ENCODE peak calls at places on chromosomes 11 and 22, in ten cellular contexts. S is NAMALWA; I is NCI-H1417; W is stimulated activated CD4-positive, alpha-beta T cell treated with anti-CD3 and anti-CD28 coated beads, Interleukin-1b, Interleukin-23, amount 100 ng/mL, for 1 hour; H is cerebellar cortex; L is naive thymus-derived CD8-positive, alpha-beta T cell; O is SJSA1; X is hepatocyte; J is activated CD4-positive, alpha-beta T cell treated with anti-CD3 and anti-CD28 coated beads for 24 hours; K is PC-3. R is an unnamed sample.

GRCh38 chr11:112156153-112156552 is 7.7 kb downstream of the IL18 start:
- DNase-seq in J (no peak), K (no peak), X (no peak), L (no peak), S (no peak), O (no peak), W (no peak), H (no peak), I (no peak), R (no peak)

GRCh38 chr22:48270731-48271130 is 1508.3 kb downstream of the TBC1D22A start:
- DNase-seq in H (no peak), X (no peak), S (no peak), K (no peak), O (no peak), W (no peak), L (no peak), J (no peak), I (no peak), R (no peak)

GRCh38 chr11:7511405-7511804 is 2.4 kb upstream of the PPFIBP2 start:
- DNase-seq in K (no peak), J (no peak), S (peak), O (no peak), X (peak), I (no peak), L (no peak), W (no peak), H (no peak), R (peak)

GRCh38 chr11:86579406-86579731 is 93.0 kb downstream of the ME3 start:
- DNase-seq in H (no peak), K (no peak), O (no peak), W (no peak), L (no peak), X (no peak), J (no peak), S (no peak), I (no peak), R (peak)

GRCh38 chr11:41784513-41785335 is 325.3 kb upstream of the LRRC4C start:
- DNase-seq in K (peak), O (no peak), H (no peak), I (peak), W (no peak), X (peak), L (no peak), J (no peak), S (no peak), R (no peak)

GRCh38 chr22:29003975-29004646 is 57.5 kb downstream of the C22orf31 start:
- DNase-seq in O (no peak), K (peak), I (peak), W (no peak), H (no peak), J (no peak), S (no peak), X (no peak), L (no peak), R (no peak)

GRCh38 chr11:80487952-80488351 is 1047.1 kb upstream of the TENM4 start:
- DNase-seq in L (no peak), I (no peak), K (no peak), O (no peak), J (no peak), W (no peak), H (no peak), S (no peak), X (no peak), R (no peak)

GRCh38 chr22:27204280-27204679 is 546.9 kb downstream of the MIAT start:
- DNase-seq in H (no peak), J (no peak), K (no peak), X (no peak), O (no peak), L (no peak), I (no peak), W (no peak), S (no peak), R (no peak)

GRCh38 chr11:45884596-45885185 is 760 bp upstream of the MAPK8IP1 start:
- DNase-seq in J (no peak), X (no peak), O (no peak), K (no peak), S (no peak), H (no peak), I (no peak), W (no peak), L (peak), R (no peak)

GRCh38 chr11:110479445-110480101 is 49.8 kb downstream of the FDX1 start:
- DNase-seq in X (peak), H (no peak), L (no peak), W (no peak), O (no peak), J (no peak), S (peak), K (no peak), I (peak), R (peak)

GRCh38 chr11:45025716-45026492 is 75.2 kb upstream of the TP53I11 start:
- DNase-seq in W (no peak), L (no peak), H (no peak), O (no peak), I (no peak), S (peak), X (no peak), K (no peak), J (no peak), R (peak)

GRCh38 chr11:10394229-10395100 is 60.6 kb upstream of the AMPD3 start:
- DNase-seq in J (no peak), W (no peak), S (no peak), I (no peak), X (peak), L (no peak), H (no peak), K (peak), O (no peak), R (no peak)

GRCh38 chr22:47784991-47785390 is 1022.5 kb downstream of the TBC1D22A start:
- DNase-seq in L (no peak), H (no peak), K (no peak), O (no peak), I (no peak), S (no peak), W (no peak), X (no peak), J (no peak), R (no peak)

GRCh38 chr11:47183969-47184368 is 2.3 kb downstream of the PACSIN3 start:
- DNase-seq in L (no peak), W (no peak), J (no peak), O (no peak), H (no peak), X (no peak), K (no peak), I (no peak), S (no peak), R (no peak)

GRCh38 chr11:64233913-64234839 is at the start of gene VEGFB:
- DNase-seq in I (peak), L (peak), K (peak), S (peak), H (no peak), X (peak), W (no peak), J (peak), O (peak), R (peak)

GRCh38 chr22:23391022-23391421 is 189.1 kb downstream of the IGLL1 start:
- DNase-seq in X (no peak), H (no peak), J (no peak), L (no peak), O (no peak), W (no peak), S (no peak), I (no peak), K (no peak), R (no peak)

GRCh38 chr11:88414981-88415391 is 77.5 kb upstream of the CTSC start:
- DNase-seq in L (no peak), K (peak), S (no peak), X (no peak), W (no peak), I (peak), H (no peak), J (no peak), O (no peak), R (peak)

GRCh38 chr22:34475886-34476285 is 555.6 kb upstream of the LARGE1 start:
- DNase-seq in H (no peak), O (no peak), L (no peak), K (no peak), W (no peak), I (no peak), J (no peak), S (no peak), X (no peak), R (no peak)

GRCh38 chr11:125350206-125351044 is 145.6 kb downstream of the FEZ1 start:
- DNase-seq in S (no peak), K (no peak), H (no peak), X (no peak), O (no peak), I (no peak), J (no peak), W (no peak), L (peak), R (no peak)

GRCh38 chr11:31649129-31649528 is 139.6 kb downstream of the ELP4 start:
- DNase-seq in K (no peak), L (no peak), O (no peak), S (no peak), X (no peak), W (no peak), H (peak), J (no peak), I (no peak), R (no peak)

GRCh38 chr11:17496406-17496805 is 19.8 kb upstream of the ABCC8 start:
- DNase-seq in S (no peak), O (peak), K (no peak), J (no peak), H (peak), L (no peak), W (no peak), X (no peak), I (no peak), R (peak)

GRCh38 chr11:67374571-67375276 is 1.3 kb upstream of the CLCF1 start:
- DNase-seq in W (no peak), I (no peak), K (peak), J (no peak), H (no peak), S (no peak), X (no peak), O (peak), L (no peak), R (no peak)

GRCh38 chr11:415640-416041 is 842 bp upstream of the SIGIRR start:
- DNase-seq in L (no peak), S (no peak), J (no peak), K (no peak), H (no peak), W (no peak), I (no peak), O (no peak), X (no peak), R (peak)

GRCh38 chr11:84899740-84900139 is 727.4 kb downstream of the DLG2 start:
- DNase-seq in X (no peak), I (no peak), J (no peak), K (peak), O (no peak), L (no peak), S (peak), H (peak), W (no peak), R (no peak)

GRCh38 chr11:59767212-59767611 is 12.0 kb downstream of the STX3 start:
- DNase-seq in S (no peak), W (no peak), I (no peak), J (no peak), L (no peak), O (no peak), X (peak), H (no peak), K (no peak), R (no peak)

GRCh38 chr22:17795661-17796548 is 21.6 kb upstream of the BID start:
- DNase-seq in O (no peak), I (no peak), L (no peak), S (no peak), J (no peak), W (no peak), X (no peak), K (no peak), H (no peak), R (no peak)